ENCODE peak calls at places on chromosomes 11 and 22, in six cellular contexts. One of them, this sample, is unnamed. For H3K36me3, the result is how much of the 10 kb centered on the place peaks cover.

GRCh38 chr22:33917744-33918406 is 2.4 kb downstream of the LARGE1 start:
- DNase-seq in neuronal stem cell: no peak
- DNase-seq in fibroblast of lung: peak
- DNase-seq in GM23338: peak
- DNase-seq in HCT116: no peak
- DNase-seq in neural progenitor cell: peak
- DNase-seq in this sample: peak

GRCh38 chr11:56700919-56701485 is 2.1 kb downstream of the OR9G1 start:
- DNase-seq in neuronal stem cell: no peak
- DNase-seq in fibroblast of lung: no peak
- DNase-seq in GM23338: no peak
- DNase-seq in HCT116: no peak
- DNase-seq in neural progenitor cell: no peak
- DNase-seq in this sample: no peak

GRCh38 chr22:28773461-28773867 is 969 bp downstream of the CCDC117 start:
- DNase-seq in neuronal stem cell: no peak
- DNase-seq in fibroblast of lung: peak
- DNase-seq in GM23338: no peak
- DNase-seq in HCT116: no peak
- DNase-seq in neural progenitor cell: no peak
- DNase-seq in this sample: peak

GRCh38 chr11:128953151-128953550 is 10.5 kb upstream of the TP53AIP1 start:
- DNase-seq in neuronal stem cell: no peak
- DNase-seq in fibroblast of lung: no peak
- DNase-seq in GM23338: no peak
- DNase-seq in HCT116: no peak
- DNase-seq in neural progenitor cell: no peak
- DNase-seq in this sample: no peak

GRCh38 chr11:13550761-13551160 is 55.0 kb upstream of the PTH start:
- DNase-seq in neuronal stem cell: no peak
- DNase-seq in fibroblast of lung: no peak
- DNase-seq in GM23338: no peak
- DNase-seq in HCT116: no peak
- DNase-seq in neural progenitor cell: no peak
- DNase-seq in this sample: no peak

GRCh38 chr11:114060402-114061052 is 1.0 kb downstream of the ZBTB16 start:
- DNase-seq in neuronal stem cell: peak
- DNase-seq in fibroblast of lung: no peak
- DNase-seq in GM23338: peak
- DNase-seq in HCT116: no peak
- DNase-seq in neural progenitor cell: peak
- DNase-seq in this sample: peak

GRCh38 chr11:2275334-2276279 is 5.2 kb upstream of the ASCL2 start:
- DNase-seq in neuronal stem cell: no peak
- DNase-seq in fibroblast of lung: no peak
- DNase-seq in GM23338: no peak
- DNase-seq in HCT116: no peak
- DNase-seq in neural progenitor cell: no peak
- DNase-seq in this sample: no peak

GRCh38 chr11:65497141-65498041 is 1.5 kb upstream of the MALAT1 start:
- DNase-seq in neuronal stem cell: peak
- DNase-seq in fibroblast of lung: peak
- DNase-seq in GM23338: peak
- DNase-seq in HCT116: peak
- DNase-seq in neural progenitor cell: peak
- DNase-seq in this sample: peak

GRCh38 chr11:62544521-62545436 is 1.8 kb downstream of the AHNAK start:
- DNase-seq in neuronal stem cell: no peak
- DNase-seq in fibroblast of lung: no peak
- DNase-seq in GM23338: no peak
- DNase-seq in HCT116: no peak
- DNase-seq in neural progenitor cell: peak
- DNase-seq in this sample: peak

GRCh38 chr11:104916442-104916841 is 18.2 kb upstream of the CASP12 start:
- DNase-seq in neuronal stem cell: no peak
- DNase-seq in fibroblast of lung: peak
- DNase-seq in GM23338: no peak
- DNase-seq in HCT116: no peak
- DNase-seq in neural progenitor cell: no peak
- DNase-seq in this sample: peak

GRCh38 chr22:37659066-37659896 is 758 bp downstream of the PDXP start:
- DNase-seq in neuronal stem cell: no peak
- DNase-seq in fibroblast of lung: no peak
- DNase-seq in GM23338: no peak
- DNase-seq in HCT116: no peak
- DNase-seq in neural progenitor cell: no peak
- DNase-seq in this sample: no peak

GRCh38 chr22:33650244-33650643 is 270.0 kb downstream of the LARGE1 start:
- DNase-seq in neuronal stem cell: no peak
- DNase-seq in fibroblast of lung: no peak
- DNase-seq in GM23338: no peak
- DNase-seq in HCT116: no peak
- DNase-seq in neural progenitor cell: no peak
- DNase-seq in this sample: no peak

GRCh38 chr11:125005491-125005890 is 51.5 kb downstream of the CCDC15 start:
- DNase-seq in neuronal stem cell: no peak
- DNase-seq in fibroblast of lung: no peak
- DNase-seq in GM23338: no peak
- DNase-seq in HCT116: no peak
- DNase-seq in neural progenitor cell: no peak
- DNase-seq in this sample: no peak

GRCh38 chr11:45142241-45142885 is 4.1 kb upstream of the PRDM11 start:
- DNase-seq in neuronal stem cell: no peak
- DNase-seq in fibroblast of lung: peak
- DNase-seq in GM23338: no peak
- DNase-seq in HCT116: no peak
- DNase-seq in neural progenitor cell: no peak
- DNase-seq in this sample: no peak

GRCh38 chr22:28172948-28173360 is 253.9 kb upstream of the PITPNB start:
- DNase-seq in neuronal stem cell: no peak
- DNase-seq in fibroblast of lung: no peak
- DNase-seq in GM23338: no peak
- DNase-seq in HCT116: no peak
- DNase-seq in neural progenitor cell: no peak
- DNase-seq in this sample: no peak

GRCh38 chr11:69640260-69640994 is 529 bp upstream of the CCND1 start:
- DNase-seq in neuronal stem cell: no peak
- DNase-seq in fibroblast of lung: peak
- DNase-seq in GM23338: peak
- DNase-seq in HCT116: no peak
- DNase-seq in neural progenitor cell: peak
- DNase-seq in this sample: peak

GRCh38 chr22:22400099-22400498 is 108.4 kb downstream of the ZNF280B start:
- DNase-seq in neuronal stem cell: no peak
- DNase-seq in fibroblast of lung: no peak
- DNase-seq in GM23338: no peak
- DNase-seq in HCT116: no peak
- DNase-seq in neural progenitor cell: no peak
- DNase-seq in this sample: no peak

GRCh38 chr22:20166703-20167102 is 15.8 kb upstream of the CCDC188 start:
- DNase-seq in neuronal stem cell: no peak
- DNase-seq in fibroblast of lung: no peak
- DNase-seq in GM23338: no peak
- DNase-seq in HCT116: no peak
- DNase-seq in neural progenitor cell: no peak
- DNase-seq in this sample: no peak

GRCh38 chr22:35838849-35839646 is 121.4 kb downstream of the APOL5 start:
- DNase-seq in neuronal stem cell: peak
- DNase-seq in fibroblast of lung: peak
- DNase-seq in GM23338: peak
- DNase-seq in HCT116: peak
- DNase-seq in neural progenitor cell: peak
- DNase-seq in this sample: peak

GRCh38 chr22:30397656-30398635 is 1.1 kb downstream of the SEC14L2 start:
- DNase-seq in neuronal stem cell: no peak
- DNase-seq in fibroblast of lung: no peak
- DNase-seq in GM23338: no peak
- DNase-seq in HCT116: no peak
- DNase-seq in neural progenitor cell: peak
- DNase-seq in this sample: peak

GRCh38 chr11:60703374-60703773 is 4.0 kb downstream of the MS4A8 start:
- DNase-seq in neuronal stem cell: no peak
- DNase-seq in fibroblast of lung: no peak
- DNase-seq in GM23338: no peak
- DNase-seq in HCT116: no peak
- DNase-seq in neural progenitor cell: no peak
- DNase-seq in this sample: no peak

GRCh38 chr22:19126874-19127273 is 4.2 kb upstream of the TSSK2 start:
- DNase-seq in neuronal stem cell: no peak
- DNase-seq in fibroblast of lung: no peak
- DNase-seq in GM23338: no peak
- DNase-seq in HCT116: no peak
- DNase-seq in neural progenitor cell: no peak
- DNase-seq in this sample: no peak

GRCh38 chr11:45017329-45017728 is 66.6 kb upstream of the TP53I11 start:
- DNase-seq in neuronal stem cell: no peak
- DNase-seq in fibroblast of lung: no peak
- DNase-seq in GM23338: peak
- DNase-seq in HCT116: no peak
- DNase-seq in neural progenitor cell: peak
- DNase-seq in this sample: no peak

GRCh38 chr11:112637046-112637445 is 324.2 kb upstream of the NCAM1 start:
- DNase-seq in neuronal stem cell: no peak
- DNase-seq in fibroblast of lung: no peak
- DNase-seq in GM23338: no peak
- DNase-seq in HCT116: no peak
- DNase-seq in neural progenitor cell: no peak
- DNase-seq in this sample: no peak

GRCh38 chr11:2787816-2788750 is 88.3 kb upstream of the KCNQ1OT1 start:
- DNase-seq in neuronal stem cell: no peak
- DNase-seq in fibroblast of lung: no peak
- DNase-seq in GM23338: peak
- DNase-seq in HCT116: no peak
- DNase-seq in neural progenitor cell: peak
- DNase-seq in this sample: no peak

GRCh38 chr11:72720047-72720446 is 32.2 kb downstream of the ARAP1 start:
- DNase-seq in neuronal stem cell: no peak
- DNase-seq in fibroblast of lung: no peak
- DNase-seq in GM23338: no peak
- DNase-seq in HCT116: no peak
- DNase-seq in neural progenitor cell: no peak
- DNase-seq in this sample: no peak

GRCh38 chr11:9039194-9039593 is 35.4 kb upstream of the NRIP3 start:
- DNase-seq in neuronal stem cell: no peak
- DNase-seq in fibroblast of lung: no peak
- DNase-seq in GM23338: no peak
- DNase-seq in HCT116: peak
- DNase-seq in neural progenitor cell: no peak
- DNase-seq in this sample: peak

GRCh38 chr11:125300791-125301218 is 136.3 kb downstream of the PKNOX2 start:
- DNase-seq in neuronal stem cell: no peak
- DNase-seq in fibroblast of lung: peak
- DNase-seq in GM23338: no peak
- DNase-seq in HCT116: no peak
- DNase-seq in neural progenitor cell: no peak
- DNase-seq in this sample: peak

GRCh38 chr11:1565904-1566247 is 6.2 kb downstream of the DUSP8 start:
- DNase-seq in neuronal stem cell: no peak
- DNase-seq in fibroblast of lung: no peak
- DNase-seq in GM23338: no peak
- DNase-seq in HCT116: no peak
- DNase-seq in neural progenitor cell: no peak
- DNase-seq in this sample: no peak

GRCh38 chr11:20397281-20397680 is 9.8 kb downstream of the PRMT3 start:
- DNase-seq in neuronal stem cell: no peak
- DNase-seq in fibroblast of lung: peak
- DNase-seq in GM23338: peak
- DNase-seq in HCT116: peak
- DNase-seq in neural progenitor cell: peak
- DNase-seq in this sample: peak

GRCh38 chr22:28106601-28107000 is 187.5 kb upstream of the PITPNB start:
- DNase-seq in neuronal stem cell: no peak
- DNase-seq in fibroblast of lung: no peak
- DNase-seq in GM23338: no peak
- DNase-seq in HCT116: no peak
- DNase-seq in neural progenitor cell: no peak
- DNase-seq in this sample: no peak

GRCh38 chr11:61274084-61274483 is 21.0 kb downstream of the VWCE start:
- DNase-seq in neuronal stem cell: no peak
- DNase-seq in fibroblast of lung: no peak
- DNase-seq in GM23338: no peak
- DNase-seq in HCT116: no peak
- DNase-seq in neural progenitor cell: no peak
- DNase-seq in this sample: no peak

GRCh38 chr11:88464528-88464927 is 127.0 kb upstream of the CTSC start:
- DNase-seq in neuronal stem cell: no peak
- DNase-seq in fibroblast of lung: no peak
- DNase-seq in GM23338: no peak
- DNase-seq in HCT116: no peak
- DNase-seq in neural progenitor cell: no peak
- DNase-seq in this sample: no peak
- H2AFZ ChIP-seq in neuronal stem cell: no peak
- H2AFZ ChIP-seq in fibroblast of lung: no peak
- H2AFZ ChIP-seq in GM23338: no peak
- H2AFZ ChIP-seq in HCT116: no peak
- H2AFZ ChIP-seq in neural progenitor cell: no peak
- H2AFZ ChIP-seq in this sample: no peak

GRCh38 chr11:27696961-27697360 is 3.3 kb downstream of the BDNF start:
- DNase-seq in neuronal stem cell: no peak
- DNase-seq in fibroblast of lung: peak
- DNase-seq in GM23338: no peak
- DNase-seq in HCT116: no peak
- DNase-seq in neural progenitor cell: no peak
- DNase-seq in this sample: peak
- H3K4me3 ChIP-seq in neuronal stem cell: no peak
- H3K4me3 ChIP-seq in fibroblast of lung: peak
- H3K4me3 ChIP-seq in GM23338: peak
- H3K4me3 ChIP-seq in HCT116: no peak
- H3K4me3 ChIP-seq in neural progenitor cell: peak
- H3K4me3 ChIP-seq in this sample: no peak

GRCh38 chr11:118897721-118898310 is 14.1 kb downstream of the CXCR5 start:
- DNase-seq in neuronal stem cell: no peak
- DNase-seq in fibroblast of lung: no peak
- DNase-seq in GM23338: peak
- DNase-seq in HCT116: no peak
- DNase-seq in neural progenitor cell: no peak
- DNase-seq in this sample: no peak
- H3K36me3 ChIP-seq in neuronal stem cell: under half
- H3K36me3 ChIP-seq in fibroblast of lung: under half
- H3K36me3 ChIP-seq in GM23338: under half
- H3K36me3 ChIP-seq in HCT116: under half
- H3K36me3 ChIP-seq in neural progenitor cell: under half
- H3K36me3 ChIP-seq in this sample: half or more

DNA sequence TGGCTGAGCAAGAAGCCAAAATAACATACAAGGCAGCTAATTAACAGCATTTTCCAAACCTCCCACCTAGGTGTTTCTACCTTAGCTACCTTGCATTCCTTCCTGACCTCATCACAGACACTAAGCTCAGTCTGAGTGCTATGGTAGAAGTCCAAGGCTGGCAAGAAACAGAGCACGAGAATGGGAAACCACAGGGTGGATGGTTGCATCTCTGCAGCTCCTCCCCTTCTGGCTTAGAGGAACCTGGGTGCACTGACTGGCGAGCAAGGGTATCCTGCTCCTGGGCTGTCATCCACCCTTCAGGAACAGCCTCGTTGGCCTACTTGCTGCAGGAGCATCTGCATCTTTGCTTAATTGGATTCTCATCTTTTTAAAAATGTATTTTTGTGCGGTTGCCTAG is 73.1 kb upstream of the KIRREL3 start:
- DNase-seq in neuronal stem cell: no peak
- DNase-seq in fibroblast of lung: no peak
- DNase-seq in GM23338: no peak
- DNase-seq in HCT116: no peak
- DNase-seq in neural progenitor cell: no peak
- DNase-seq in this sample: no peak
- H2AFZ ChIP-seq in neuronal stem cell: no peak
- H2AFZ ChIP-seq in fibroblast of lung: no peak
- H2AFZ ChIP-seq in GM23338: no peak
- H2AFZ ChIP-seq in HCT116: no peak
- H2AFZ ChIP-seq in neural progenitor cell: no peak
- H2AFZ ChIP-seq in this sample: no peak